ENCODE peak calls at places on chromosomes 16 and 17, in four cellular contexts. B is CD8-positive, alpha-beta T cell; M is NB4; T is prostate gland. O is an unnamed sample.

GRCh38 chr17:2337152-2337810 is at the start of gene SGSM2:
- DNase-seq in B (peak), M (peak), T (peak), O (peak)

GRCh38 chr17:43878260-43879082 is 28.9 kb downstream of the MPP2 start:
- DNase-seq in B (peak), T (peak), M (peak), O (peak)

GRCh38 chr16:684961-685696 is 995 bp upstream of the JMJD8 start:
- DNase-seq in B (no peak), T (no peak), M (peak), O (no peak)

GRCh38 chr17:236641-237405 is 55.4 kb upstream of the DOC2B start:
- DNase-seq in M (no peak), T (no peak), B (no peak), O (no peak)

GRCh38 chr16:50537533-50538290 is 10.5 kb upstream of the NKD1 start:
- DNase-seq in T (no peak), B (no peak), M (no peak), O (no peak)

GRCh38 chr16:18983565-18984424 is at the start of gene TMC7:
- DNase-seq in B (no peak), M (peak), T (peak), O (peak)

GRCh38 chr17:55625516-55625915 is 97.1 kb downstream of the TMEM100 start:
- DNase-seq in M (no peak), B (no peak), T (no peak), O (no peak)

GRCh38 chr17:77717941-77718668 is 240.4 kb upstream of the TNRC6C start:
- DNase-seq in B (no peak), T (no peak), M (no peak), O (peak)

GRCh38 chr16:8867483-8868271 is 1.1 kb downstream of the CARHSP1 start:
- DNase-seq in B (peak), M (peak), T (no peak), O (peak)

GRCh38 chr17:3553419-3554401 is 3.9 kb downstream of the TRPV3 start:
- DNase-seq in T (no peak), B (no peak), M (no peak), O (no peak)

GRCh38 chr16:75248536-75249380 is 2.7 kb downstream of the BCAR1 start:
- DNase-seq in T (no peak), M (no peak), B (no peak), O (no peak)

GRCh38 chr16:19926449-19927390 is 42.1 kb upstream of the GPRC5B start:
- DNase-seq in T (no peak), M (peak), B (no peak), O (peak)

GRCh38 chr17:76421054-76421427 is 31.9 kb downstream of the UBE2O start:
- DNase-seq in B (no peak), M (no peak), T (no peak), O (no peak)

GRCh38 chr17:17518951-17519350 is 22.8 kb upstream of the RASD1 start:
- DNase-seq in T (no peak), B (no peak), M (no peak), O (no peak)

GRCh38 chr17:81954131-81955057 is 6.6 kb downstream of the NOTUM start:
- DNase-seq in T (no peak), B (no peak), M (no peak), O (peak)

GRCh38 chr17:80981062-80981902 is 10.4 kb upstream of the CHMP6 start:
- DNase-seq in M (no peak), B (no peak), T (no peak), O (peak)

GRCh38 chr16:48433849-48434530 is 48.8 kb upstream of the SIAH1 start:
- DNase-seq in B (no peak), T (no peak), M (peak), O (no peak)
- H3K4me3 ChIP-seq in B (no peak), T (no peak), M (no peak), O (no peak)

DNA sequence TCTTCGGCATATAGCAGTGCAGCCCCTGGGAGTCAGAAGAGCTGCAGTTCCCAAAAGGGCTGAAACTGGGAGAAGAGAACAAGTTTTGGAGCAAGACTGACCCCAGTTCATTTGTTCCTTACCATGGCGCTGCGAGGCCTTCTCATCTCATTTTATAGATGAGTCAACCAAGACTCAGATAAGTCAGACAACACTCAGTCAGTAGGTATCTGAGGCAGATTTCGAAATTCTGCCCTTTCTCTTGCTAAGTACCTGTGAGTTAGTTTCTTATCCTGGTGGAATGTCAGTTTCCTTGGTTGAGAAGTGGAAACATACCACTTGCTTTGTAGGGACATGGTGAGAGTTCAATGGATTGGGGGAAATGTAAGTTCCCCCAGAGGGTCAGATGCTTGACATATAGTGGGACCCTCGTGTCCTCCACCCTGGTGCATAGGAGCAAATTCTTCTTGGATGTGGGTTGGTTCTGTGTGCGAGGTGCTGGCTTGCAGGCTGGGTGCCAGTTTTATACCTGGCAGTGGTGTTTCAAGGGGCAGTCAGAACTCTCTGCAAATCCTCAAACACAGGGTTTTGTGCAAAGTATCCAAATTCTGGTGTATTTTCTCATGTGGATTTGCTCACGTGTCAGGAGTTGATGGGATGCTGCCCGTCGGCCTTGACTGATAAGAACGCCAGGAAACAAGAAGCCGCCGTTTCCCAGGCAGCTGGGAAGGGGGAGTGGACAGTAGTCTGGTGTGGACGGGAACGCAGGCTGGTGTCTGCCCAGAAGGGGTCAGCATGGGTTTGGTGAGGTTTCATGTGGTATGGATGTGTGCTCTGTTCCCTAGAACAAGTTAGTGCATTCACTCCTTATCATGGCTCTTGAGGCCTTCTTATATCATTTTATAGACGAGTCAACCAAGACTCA is 61.1 kb upstream of the CIBAR2 start:
- DNase-seq in B (peak), M (no peak), T (no peak), O (peak)
- H3K4me3 ChIP-seq in B (no peak), M (no peak), T (no peak), O (no peak)

GRCh38 chr17:47208744-47209488 is at the start of gene MYL4:
- DNase-seq in M (no peak), B (no peak), T (no peak), O (peak)
- H3K4me3 ChIP-seq in M (no peak), B (no peak), T (no peak), O (peak)

DNA sequence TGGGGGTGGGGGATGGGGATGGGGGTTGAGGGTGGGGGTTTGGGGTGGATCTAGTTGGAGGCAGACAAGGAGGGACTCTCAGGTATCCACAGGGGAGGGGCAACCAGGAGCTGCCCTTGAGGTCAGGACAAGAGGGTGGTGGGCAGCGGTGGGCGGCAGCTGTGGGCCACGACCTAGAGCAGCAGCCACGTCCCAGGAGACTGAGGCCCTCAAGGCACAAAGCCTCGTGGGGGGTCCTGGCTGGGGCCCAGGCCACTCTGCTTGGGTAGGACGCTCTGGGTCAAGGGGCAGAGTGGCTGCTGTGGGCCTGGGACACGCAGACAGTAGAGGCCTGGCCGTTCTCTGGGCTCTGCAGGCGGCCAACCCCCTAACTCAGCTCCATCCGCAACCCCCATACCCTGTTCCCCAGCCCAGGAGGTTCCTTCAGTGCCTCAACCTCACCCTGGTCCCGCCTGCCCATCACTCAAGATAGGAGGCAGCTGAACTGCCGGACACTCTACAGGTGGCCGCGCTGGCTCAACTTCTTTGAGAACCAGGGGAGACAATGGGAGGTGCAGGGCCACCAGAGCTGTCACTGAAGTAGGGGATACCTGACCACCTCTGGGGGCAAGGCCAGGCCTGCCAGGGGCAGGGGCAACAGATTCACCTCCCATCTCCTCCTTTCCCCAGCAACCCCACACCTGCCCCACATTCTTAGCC is 75.6 kb downstream of the ENGASE start:
- DNase-seq in T (no peak), M (no peak), B (no peak), O (no peak)
- H3K4me3 ChIP-seq in T (no peak), M (no peak), B (no peak), O (no peak)

DNA sequence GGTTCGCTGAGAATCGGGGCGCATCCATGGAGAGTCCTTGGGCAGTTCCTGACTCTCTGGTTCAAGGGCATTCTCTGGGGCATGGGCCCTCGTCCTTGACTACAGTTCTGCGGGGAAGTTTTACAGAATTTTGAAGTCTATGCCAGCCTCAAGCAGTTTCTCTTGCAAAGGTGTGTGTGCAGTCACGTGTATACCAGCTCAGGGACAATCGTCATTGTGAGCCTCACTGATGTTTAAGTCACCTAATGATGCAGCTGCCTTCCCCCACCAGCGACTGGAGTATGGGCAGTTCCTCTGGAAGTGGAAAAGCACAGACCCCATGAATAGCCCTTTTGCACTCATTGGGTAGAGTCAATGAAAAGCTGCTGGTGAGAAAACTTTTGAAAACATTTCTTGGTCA is 1.3 kb downstream of the PLCG2 start:
- DNase-seq in T (no peak), M (no peak), B (no peak), O (no peak)
- H3K4me3 ChIP-seq in T (no peak), M (peak), B (no peak), O (peak)

GRCh38 chr17:21510686-21511367 is 134.7 kb downstream of the KCNJ12 start:
- DNase-seq in M (no peak), B (no peak), T (no peak), O (peak)
- H3K4me3 ChIP-seq in M (no peak), B (peak), T (peak), O (peak)

DNA sequence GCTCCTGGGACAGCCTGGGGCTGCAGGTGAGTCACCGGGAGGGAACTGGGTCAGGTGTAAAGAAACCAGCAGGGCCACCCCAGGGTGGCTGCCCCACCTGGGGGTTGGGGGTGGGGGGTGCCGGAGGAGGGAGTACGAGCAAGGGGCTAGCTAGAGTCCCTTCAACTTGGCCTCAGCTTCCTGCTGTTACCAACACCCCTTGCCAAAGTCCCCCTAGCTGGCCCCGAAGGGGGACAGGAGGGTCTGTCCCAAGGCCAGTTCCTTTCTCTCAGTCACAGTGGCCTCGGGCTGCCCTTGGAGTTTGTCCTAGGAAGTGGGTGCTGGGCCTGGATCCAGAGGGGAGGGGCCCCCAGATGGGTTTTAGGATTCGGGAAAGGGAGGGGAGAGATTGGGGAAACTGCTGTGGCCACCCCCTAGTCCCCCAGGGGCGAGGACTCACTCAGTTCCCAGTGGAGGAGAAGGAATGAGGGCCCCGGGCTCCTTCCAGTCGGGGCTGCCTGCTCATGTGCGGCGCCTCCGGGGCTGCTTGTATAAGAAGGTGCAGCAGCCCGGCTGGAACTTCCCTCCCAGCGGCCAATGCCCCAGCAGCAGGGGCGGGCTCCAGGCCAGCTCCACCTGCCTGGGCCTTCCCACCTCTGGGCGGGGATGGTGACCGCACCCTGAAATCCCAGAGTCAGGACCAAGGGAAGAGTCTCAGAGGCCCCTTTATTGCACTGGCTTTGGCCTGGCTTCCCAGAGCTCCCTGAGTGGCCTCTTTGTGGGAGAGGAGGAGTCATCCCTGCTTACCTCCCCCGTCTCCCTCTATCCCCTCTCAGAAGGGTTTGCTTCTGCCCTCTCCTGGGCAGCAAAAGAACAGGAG is 7.3 kb downstream of the ARHGAP27 start:
- DNase-seq in M (peak), T (peak), B (no peak), O (peak)
- H3K4me3 ChIP-seq in M (no peak), T (peak), B (no peak), O (peak)

GRCh38 chr17:28370744-28371103 is 617 bp upstream of the VTN start:
- DNase-seq in T (no peak), M (no peak), B (no peak), O (no peak)

GRCh38 chr17:28368915-28369683 is 1.0 kb downstream of the VTN start:
- DNase-seq in B (no peak), M (no peak), T (no peak), O (no peak)

GRCh38 chr17:28371245-28372202 is at the start of gene SARM1:
- DNase-seq in B (peak), M (peak), T (peak), O (peak)

GRCh38 chr17:28369684-28370034 is 448 bp downstream of the VTN start:
- DNase-seq in B (no peak), M (no peak), T (no peak), O (no peak)

GRCh38 chr17:28370035-28370743 is at the start of gene VTN:
- DNase-seq in M (peak), B (no peak), T (no peak), O (peak)
- H3K4me3 ChIP-seq in M (no peak), B (peak), T (peak), O (peak)

O was measured in endodermal cell.